ENCODE peak calls at places on chromosome 16, in four cellular contexts. Z, E, C and D are unnamed samples.
A peak's percentile ranks its signal among the peaks of the same experiment; 100 is the strongest.

GRCh38 chr16:12410842-12411490 is 392.7 kb downstream of the CPPED1 start:
- DNase-seq in C (no peak), E (no peak), Z (no peak), D (no peak)

GRCh38 chr16:56657555-56658430 is at the start of gene MT1F:
- DNase-seq in Z (no peak), C (no peak), E (peak; percentile 45), D (no peak)

GRCh38 chr16:8645831-8646230 is 24.3 kb downstream of the METTL22 start:
- DNase-seq in C (no peak), Z (no peak), E (peak; percentile 70), D (no peak)

GRCh38 chr16:13919330-13919682 is 648 bp upstream of the ERCC4 start:
- DNase-seq in C (no peak), E (peak; percentile 53), Z (peak; percentile 67), D (no peak)

GRCh38 chr16:11757671-11758545 is 15.3 kb upstream of the TXNDC11 start:
- DNase-seq in E (peak; percentile 59), Z (peak; percentile 53), C (no peak), D (peak; percentile 26)

GRCh38 chr16:57664662-57665025 is 3.5 kb upstream of the ADGRG3 start:
- DNase-seq in E (no peak), Z (no peak), C (no peak), D (no peak)

GRCh38 chr16:57133911-57134310 is 41.5 kb downstream of the CPNE2 start:
- DNase-seq in C (no peak), E (no peak), Z (no peak), D (no peak)

GRCh38 chr16:528111-529011 is 849 bp downstream of the CAPN15 start:
- DNase-seq in C (no peak), Z (peak; percentile 66), E (peak; percentile 76), D (no peak)

GRCh38 chr16:11619327-11619851 is 32.7 kb upstream of the LITAF start:
- DNase-seq in Z (no peak), C (no peak), E (no peak), D (no peak)

GRCh38 chr16:80969114-80969484 is 37.6 kb downstream of the CMC2 start:
- DNase-seq in Z (no peak), C (no peak), E (no peak), D (no peak)